ENCODE peak calls at places on chromosome 11, in five cellular contexts. F is kidney, X is cardiac fibroblast, G is adrenal gland, D is HepG2. R is an unnamed sample.

GRCh38 chr11:83007477-83007876 is 64.2 kb downstream of the RAB30 start:
- DNase-seq in F (no peak), X (no peak), G (no peak), D (no peak), R (no peak)

GRCh38 chr11:131378931-131379330 is 8.5 kb downstream of the NTM start:
- DNase-seq in F (no peak), X (no peak), G (no peak), D (no peak), R (no peak)

GRCh38 chr11:68979931-68980775 is 633 bp downstream of the MRGPRD start:
- DNase-seq in F (peak), X (no peak), G (no peak), D (no peak), R (no peak)

GRCh38 chr11:12157241-12157661 is 46.9 kb downstream of the MICAL2 start:
- DNase-seq in F (no peak), X (peak), G (no peak), D (no peak), R (no peak)

GRCh38 chr11:113192121-113192925 is 122.1 kb upstream of the TTC12 start:
- DNase-seq in F (no peak), X (no peak), G (peak), D (no peak), R (no peak)

GRCh38 chr11:10375280-10376048 is 70.6 kb downstream of the ADM start:
- DNase-seq in F (no peak), X (peak), G (no peak), D (no peak), R (no peak)

GRCh38 chr11:61333638-61334433 is 808 bp downstream of the TKFC start:
- DNase-seq in F (no peak), X (no peak), G (no peak), D (no peak), R (no peak)

GRCh38 chr11:3043315-3043871 is 13.8 kb downstream of the CARS1 start:
- DNase-seq in F (peak), X (peak), G (peak), D (no peak), R (no peak)

GRCh38 chr11:73239111-73239521 is 21.0 kb downstream of the P2RY2 start:
- DNase-seq in F (peak), X (no peak), G (no peak), D (no peak), R (no peak)

GRCh38 chr11:78212586-78213371 is 24.1 kb downstream of the USP35 start:
- DNase-seq in F (no peak), X (peak), G (peak), D (no peak), R (no peak)

GRCh38 chr11:94924074-94925031 is 49.0 kb downstream of the CWC15 start:
- DNase-seq in F (no peak), X (no peak), G (no peak), D (no peak), R (no peak)
- TF ChIP-seq CTCF in F (no peak), X (no peak), G (no peak), D (no peak), R (no peak)

GRCh38 chr11:65261591-65262380 is at the start of gene POLA2:
- DNase-seq in F (peak), X (peak), G (peak), D (peak), R (peak)

GRCh38 chr11:65262775-65263174 is 1.0 kb downstream of the POLA2 start:
- DNase-seq in F (no peak), X (no peak), G (no peak), D (no peak), R (no peak)

GRCh38 chr11:65260756-65261590 is 789 bp upstream of the POLA2 start:
- DNase-seq in F (peak), X (no peak), G (no peak), D (no peak), R (no peak)

GRCh38 chr11:65262381-65262680 is 569 bp downstream of the POLA2 start:
- DNase-seq in F (no peak), X (peak), G (peak), D (no peak), R (no peak)

DNA sequence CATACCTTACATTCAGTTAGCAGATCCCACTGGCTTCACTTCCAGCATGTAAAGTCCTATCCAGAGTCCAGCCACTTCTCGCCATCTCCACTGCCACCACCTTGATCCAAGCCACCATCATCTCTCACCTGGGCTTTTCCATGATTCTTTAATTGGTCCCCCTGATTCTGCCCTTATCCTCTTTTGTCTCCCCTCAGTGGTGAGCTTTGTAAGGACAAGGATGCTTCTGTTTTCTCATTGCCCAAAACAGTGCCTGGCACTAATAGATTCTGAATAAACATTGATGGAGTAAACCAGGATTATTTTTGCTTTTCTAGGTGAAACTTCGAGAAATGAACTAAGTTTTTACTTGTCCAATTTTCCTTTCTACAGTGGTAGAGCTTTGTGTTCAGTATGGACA is 4.4 kb downstream of the POLA2 start:
- DNase-seq in F (no peak), X (no peak), G (no peak), D (no peak), R (no peak)
- TF ChIP-seq CTCF in F (peak), X (peak), G (no peak), D (peak), R (no peak)

GRCh38 chr11:100827934-100828661 is 141.0 kb downstream of the ARHGAP42 start:
- DNase-seq in F (no peak), X (peak), G (no peak), D (peak), R (no peak)
- TF ChIP-seq CTCF in F (peak), X (peak), G (no peak), D (peak), R (no peak)

DNA sequence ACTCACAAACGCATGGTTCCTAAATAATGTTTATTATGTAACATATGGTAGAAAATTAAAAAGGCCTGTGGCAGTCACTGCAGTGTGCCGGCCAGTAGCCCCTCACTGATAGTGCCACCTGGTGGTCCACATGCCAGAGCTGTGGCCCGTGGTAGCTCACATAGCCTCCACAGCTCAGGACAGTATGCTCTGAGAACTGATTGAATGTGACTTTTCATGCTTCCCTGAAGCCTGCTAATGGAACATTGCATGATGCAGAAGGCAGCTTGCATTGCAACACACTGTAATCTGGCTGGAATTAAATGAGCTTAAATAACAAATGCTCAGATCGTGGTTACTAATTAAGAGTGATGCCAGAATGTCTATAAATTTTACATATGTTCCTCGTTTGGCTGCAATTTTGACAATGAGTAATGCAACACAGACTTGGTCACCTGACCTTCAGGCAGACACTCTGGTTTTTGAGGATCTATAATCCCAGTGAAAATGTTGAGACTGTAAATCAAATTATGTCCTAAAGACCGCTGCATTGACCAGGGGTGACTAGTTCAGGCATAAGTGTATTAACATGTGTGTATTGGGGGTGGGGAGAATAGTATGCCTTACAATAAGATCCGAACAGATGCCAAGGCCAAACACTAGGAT is 566.4 kb downstream of the METTL15 start:
- DNase-seq in F (peak), X (peak), G (no peak), D (no peak), R (no peak)
- TF ChIP-seq CTCF in F (no peak), X (peak), G (no peak), D (peak), R (peak)

R was measured in GM10248.